ENCODE peak calls at places on chromosomes 12 and 14, in seven cellular contexts. K is EH, O is Right ventricle myocardium superior, Q is HuH-7, J is NCI-H748 treated with DMSO at 0.1 percent for 48 hours, D is choroid plexus epithelial cell, X is non-pigmented ciliary epithelial cell. N is an unnamed sample.

GRCh38 chr14:71240866-71241520 is 333.7 kb downstream of the PCNX1 start:
- DNase-seq in K (no peak), O (no peak), Q (no peak), J (no peak), D (no peak), X (no peak), N (no peak)

GRCh38 chr12:120669055-120669828 is 17.7 kb upstream of the MLEC start:
- DNase-seq in K (peak), O (peak), Q (no peak), J (no peak), D (peak), X (no peak), N (no peak)

GRCh38 chr14:64612021-64612380 is 62.2 kb downstream of the PPP1R36 start:
- DNase-seq in K (peak), O (no peak), Q (no peak), J (no peak), D (peak), X (peak), N (peak)

GRCh38 chr14:52248057-52248456 is 19.4 kb upstream of the PTGDR start:
- DNase-seq in K (no peak), O (no peak), Q (no peak), J (no peak), D (no peak), X (no peak), N (no peak)

GRCh38 chr12:80045594-80045993 is 53.7 kb upstream of the OTOGL start:
- DNase-seq in K (peak), O (no peak), Q (no peak), J (no peak), D (peak), X (no peak), N (peak)

GRCh38 chr12:88923631-88924030 is 343.4 kb upstream of the KITLG start:
- DNase-seq in K (no peak), O (no peak), Q (no peak), J (no peak), D (no peak), X (no peak), N (no peak)

GRCh38 chr14:68268719-68269118 is 449.1 kb downstream of the RAD51B start:
- DNase-seq in K (peak), O (no peak), Q (no peak), J (no peak), D (peak), X (no peak), N (no peak)

GRCh38 chr14:55780156-55780946 is 200.3 kb downstream of the KTN1 start:
- DNase-seq in K (peak), O (no peak), Q (no peak), J (no peak), D (peak), X (no peak), N (peak)